ENCODE peak calls at places on chromosomes 6 and 20, in six cellular contexts. J is Right ventricle myocardium superior, Q is mucosa of descending colon, X is RWPE2, O is foreskin keratinocyte, C is heart right ventricle. A is an unnamed sample.

GRCh38 chr6:73234732-73235131 is 9.4 kb upstream of the KHDC1L start:
- ATAC-seq in J (no peak), Q (no peak), X (peak; percentile 76), O (peak; percentile 75), C (no peak), A (no peak)

GRCh38 chr6:27478141-27478705 is 5.3 kb upstream of the ZNF184 start:
- ATAC-seq in J (peak; percentile 20), Q (peak; percentile 15), X (peak; percentile 17), O (no peak), C (no peak), A (peak; percentile 17)

GRCh38 chr6:105985816-105986632 is 100.1 kb upstream of the PRDM1 start:
- ATAC-seq in J (peak; percentile 60), Q (peak; percentile 30), X (no peak), O (no peak), C (peak; percentile 26), A (no peak)

GRCh38 chr6:7088076-7088742 is 19.6 kb upstream of the RREB1 start:
- ATAC-seq in J (no peak), Q (peak; percentile 59), X (no peak), O (no peak), C (no peak), A (no peak)

GRCh38 chr6:146875927-146876270 is 277.1 kb downstream of the ADGB start:
- ATAC-seq in J (no peak), Q (no peak), X (no peak), O (no peak), C (no peak), A (no peak)

GRCh38 chr6:125773387-125774341 is 17.1 kb upstream of the NCOA7 start:
- ATAC-seq in J (no peak), Q (no peak), X (no peak), O (peak; percentile 91), C (no peak), A (no peak)

GRCh38 chr20:32355417-32355841 is 2.7 kb upstream of the ASXL1 start:
- ATAC-seq in J (no peak), Q (no peak), X (no peak), O (no peak), C (no peak), A (no peak)

GRCh38 chr20:60986757-60987156 is 265.3 kb upstream of the CDH4 start:
- ATAC-seq in J (no peak), Q (no peak), X (no peak), O (no peak), C (no peak), A (peak; percentile 64)

GRCh38 chr6:27096834-27097511 is 150.5 kb upstream of the PRSS16 start:
- ATAC-seq in J (no peak), Q (peak; percentile 81), X (peak; percentile 85), O (peak; percentile 90), C (no peak), A (peak; percentile 95)

GRCh38 chr6:17972074-17972966 is 15.1 kb downstream of the KIF13A start:
- ATAC-seq in J (peak; percentile 7), Q (peak; percentile 74), X (no peak), O (no peak), C (no peak), A (no peak)

GRCh38 chr6:115947964-115948541 is 112.6 kb downstream of the FRK start:
- ATAC-seq in J (no peak), Q (peak; percentile 99), X (no peak), O (no peak), C (no peak), A (no peak)

GRCh38 chr6:25025919-25026301 is 90.2 kb upstream of the RIPOR2 start:
- ATAC-seq in J (no peak), Q (no peak), X (no peak), O (peak; percentile 56), C (no peak), A (no peak)

GRCh38 chr6:28807682-28808280 is 116.0 kb downstream of the TRIM27 start:
- ATAC-seq in J (no peak), Q (no peak), X (peak; percentile 21), O (peak; percentile 72), C (no peak), A (no peak)

GRCh38 chr6:108193120-108193519 is 27.3 kb downstream of the NR2E1 start:
- ATAC-seq in J (no peak), Q (no peak), X (no peak), O (no peak), C (no peak), A (peak; percentile 69)

GRCh38 chr20:42192321-42192720 is 574.1 kb upstream of the CHD6 start:
- ATAC-seq in J (no peak), Q (no peak), X (no peak), O (no peak), C (no peak), A (no peak)

GRCh38 chr6:166236586-166236985 is 68.9 kb upstream of the TBXT start:
- ATAC-seq in J (no peak), Q (no peak), X (no peak), O (no peak), C (no peak), A (no peak)

GRCh38 chr20:61976650-61977332 is 88.9 kb downstream of the TAF4 start:
- ATAC-seq in J (no peak), Q (no peak), X (peak; percentile 10), O (no peak), C (no peak), A (peak; percentile 18)

GRCh38 chr6:167559675-167560479 is 235.0 kb downstream of the TTLL2 start:
- ATAC-seq in J (peak; percentile 18), Q (peak; percentile 79), X (no peak), O (no peak), C (no peak), A (no peak)

GRCh38 chr20:2112910-2113309 is 11.3 kb downstream of the STK35 start:
- ATAC-seq in J (no peak), Q (no peak), X (no peak), O (no peak), C (no peak), A (no peak)

GRCh38 chr6:30317913-30318589 is 8.7 kb upstream of the TRIM39 start:
- ATAC-seq in J (no peak), Q (peak; percentile 43), X (no peak), O (no peak), C (no peak), A (no peak)

GRCh38 chr6:110650755-110651154 is 164.5 kb downstream of the CDK19 start:
- ATAC-seq in J (peak; percentile 18), Q (no peak), X (no peak), O (no peak), C (no peak), A (no peak)

GRCh38 chr6:170023620-170024521 is 267.0 kb downstream of the DLL1 start:
- ATAC-seq in J (peak; percentile 27), Q (no peak), X (no peak), O (no peak), C (peak; percentile 65), A (no peak)

GRCh38 chr6:149340200-149340599 is 22.7 kb downstream of the TAB2 start:
- ATAC-seq in J (no peak), Q (no peak), X (no peak), O (no peak), C (no peak), A (no peak)

GRCh38 chr20:59161626-59162170 is 1.9 kb upstream of the ZNF831 start:
- ATAC-seq in J (no peak), Q (no peak), X (no peak), O (no peak), C (no peak), A (no peak)

GRCh38 chr6:143982968-143983367 is 25.1 kb downstream of the PLAGL1 start:
- ATAC-seq in J (no peak), Q (peak; percentile 42), X (no peak), O (no peak), C (no peak), A (no peak)

GRCh38 chr6:26311385-26312095 is 53.5 kb upstream of the BTN3A2 start:
- ATAC-seq in J (peak; percentile 83), Q (peak; percentile 75), X (peak; percentile 47), O (peak; percentile 62), C (peak; percentile 79), A (peak; percentile 88)

GRCh38 chr20:53708129-53708968 is 114.7 kb upstream of the ZNF217 start:
- ATAC-seq in J (no peak), Q (peak; percentile 50), X (peak; percentile 22), O (no peak), C (no peak), A (no peak)

GRCh38 chr6:90466191-90466940 is 120.5 kb downstream of the MAP3K7 start:
- ATAC-seq in J (no peak), Q (no peak), X (no peak), O (peak; percentile 49), C (no peak), A (peak; percentile 18)

A was measured in esophagus mucosa.